ENCODE peak calls at places on chromosomes 11 and 22, in five cellular contexts. A, G, I, H and U are unnamed samples.

GRCh38 chr11:7208391-7208790 is 43.3 kb upstream of the SYT9 start:
- DNase-seq in H (no peak), A (no peak), I (no peak), G (no peak), U (no peak)

GRCh38 chr11:43648888-43649287 is 31.6 kb upstream of the HSD17B12 start:
- DNase-seq in G (no peak), A (no peak), I (no peak), H (no peak), U (no peak)

GRCh38 chr11:34407121-34407813 is 31.5 kb upstream of the CAT start:
- DNase-seq in I (no peak), H (no peak), A (peak), G (no peak), U (no peak)

GRCh38 chr11:94151903-94152677 is 23.4 kb downstream of the PANX1 start:
- DNase-seq in I (peak), H (no peak), G (peak), A (peak), U (no peak)

GRCh38 chr11:118263109-118263508 is 988 bp downstream of the MPZL2 start:
- DNase-seq in I (no peak), H (no peak), A (no peak), G (no peak), U (no peak)

GRCh38 chr11:44243633-44244343 is 66.2 kb downstream of the ALX4 start:
- DNase-seq in A (no peak), G (no peak), I (peak), H (no peak), U (no peak)

GRCh38 chr11:46557684-46558151 is 36.1 kb downstream of the AMBRA1 start:
- DNase-seq in I (no peak), H (no peak), G (no peak), A (peak), U (no peak)

GRCh38 chr11:45563801-45564200 is 101.6 kb downstream of the CHST1 start:
- DNase-seq in G (no peak), I (no peak), A (no peak), H (no peak), U (no peak)

GRCh38 chr22:50705219-50705691 is 32.6 kb downstream of the SHANK3 start:
- DNase-seq in G (peak), A (peak), I (peak), H (peak), U (peak)

GRCh38 chr22:40757071-40757470 is 62.1 kb downstream of the SLC25A17 start:
- DNase-seq in A (peak), H (no peak), I (no peak), G (no peak), U (no peak)

GRCh38 chr22:40519284-40519947 is 117.1 kb downstream of the MRTFA start:
- DNase-seq in I (no peak), A (peak), G (no peak), H (peak), U (no peak)

GRCh38 chr22:45892681-45893461 is 84.1 kb downstream of the WNT7B start:
- DNase-seq in G (no peak), A (no peak), H (no peak), I (no peak), U (no peak)

GRCh38 chr11:116465056-116465455 is 307.7 kb downstream of the BUD13 start:
- DNase-seq in A (no peak), G (no peak), I (no peak), H (no peak), U (no peak)

GRCh38 chr11:3707176-3707575 is 36.0 kb upstream of the CHRNA10 start:
- DNase-seq in H (no peak), I (no peak), G (no peak), A (no peak), U (no peak)

GRCh38 chr11:47271961-47272661 is 2.2 kb downstream of the MADD start:
- DNase-seq in I (no peak), A (no peak), G (no peak), H (peak), U (no peak)

GRCh38 chr11:26028294-26028954 is 303.5 kb upstream of the ANO3 start:
- DNase-seq in H (no peak), A (peak), I (no peak), G (peak), U (peak)

GRCh38 chr11:35376613-35377012 is 42.7 kb downstream of the SLC1A2 start:
- DNase-seq in H (no peak), I (no peak), G (peak), A (no peak), U (no peak)

GRCh38 chr22:32801001-32801435 is 487 bp upstream of the TIMP3 start:
- DNase-seq in G (no peak), H (no peak), I (no peak), A (no peak), U (no peak)

GRCh38 chr11:86068138-86068861 is 584 bp downstream of the PICALM start:
- DNase-seq in A (peak), G (no peak), H (peak), I (no peak), U (no peak)

GRCh38 chr11:114909866-114910265 is 231.5 kb downstream of the NXPE2 start:
- DNase-seq in A (no peak), G (no peak), H (no peak), I (no peak), U (no peak)

GRCh38 chr11:59197990-59198389 is 14.7 kb downstream of the MPEG1 start:
- DNase-seq in G (no peak), H (no peak), A (peak), I (no peak), U (peak)

GRCh38 chr11:45025716-45026492 is 75.2 kb upstream of the TP53I11 start:
- DNase-seq in H (no peak), A (no peak), I (no peak), G (no peak), U (no peak)

GRCh38 chr22:19761500-19762314 is 1.1 kb downstream of the TBX1 start:
- DNase-seq in G (no peak), A (peak), H (no peak), I (no peak), U (no peak)
- H3K4me3 ChIP-seq in G (peak), A (peak), H (no peak), I (no peak), U (peak)

DNA sequence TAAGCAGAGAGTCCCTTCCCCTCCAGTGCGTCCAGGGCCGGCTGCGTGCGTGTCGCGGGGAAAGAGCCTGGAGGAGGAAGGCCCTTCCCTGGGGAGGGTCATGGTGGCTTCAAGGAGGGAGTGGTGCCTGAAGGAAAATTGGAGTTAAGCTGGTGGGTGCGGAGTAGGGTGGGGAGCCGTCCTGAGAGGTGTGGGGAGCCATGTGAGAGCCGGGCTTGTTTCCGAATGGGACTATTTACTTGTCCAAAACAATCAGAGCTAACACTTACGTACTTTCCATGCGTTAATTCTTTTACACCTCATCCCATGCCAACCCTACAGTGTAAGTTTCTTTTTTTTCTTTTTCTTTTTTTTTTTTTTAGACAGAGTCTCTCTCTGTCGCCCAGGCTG is 762 bp downstream of the IGHMBP2 start:
- DNase-seq in I (no peak), A (peak), H (peak), G (no peak), U (no peak)
- H3K4me3 ChIP-seq in I (peak), A (peak), H (peak), G (peak), U (peak)

GRCh38 chr22:29480262-29480511 is 169 bp downstream of the NEFH start:
- DNase-seq in A (no peak), I (no peak), H (no peak), G (no peak), U (no peak)

GRCh38 chr22:29478326-29479276 is 1.4 kb upstream of the NEFH start:
- DNase-seq in H (no peak), G (no peak), I (no peak), A (peak), U (no peak)

GRCh38 chr22:29477919-29478318 is 2.1 kb upstream of the NEFH start:
- DNase-seq in I (no peak), G (no peak), H (no peak), A (no peak), U (no peak)

GRCh38 chr22:29480512-29481264 is 670 bp downstream of the NEFH start:
- DNase-seq in A (peak), H (no peak), I (no peak), G (no peak), U (no peak)

DNA sequence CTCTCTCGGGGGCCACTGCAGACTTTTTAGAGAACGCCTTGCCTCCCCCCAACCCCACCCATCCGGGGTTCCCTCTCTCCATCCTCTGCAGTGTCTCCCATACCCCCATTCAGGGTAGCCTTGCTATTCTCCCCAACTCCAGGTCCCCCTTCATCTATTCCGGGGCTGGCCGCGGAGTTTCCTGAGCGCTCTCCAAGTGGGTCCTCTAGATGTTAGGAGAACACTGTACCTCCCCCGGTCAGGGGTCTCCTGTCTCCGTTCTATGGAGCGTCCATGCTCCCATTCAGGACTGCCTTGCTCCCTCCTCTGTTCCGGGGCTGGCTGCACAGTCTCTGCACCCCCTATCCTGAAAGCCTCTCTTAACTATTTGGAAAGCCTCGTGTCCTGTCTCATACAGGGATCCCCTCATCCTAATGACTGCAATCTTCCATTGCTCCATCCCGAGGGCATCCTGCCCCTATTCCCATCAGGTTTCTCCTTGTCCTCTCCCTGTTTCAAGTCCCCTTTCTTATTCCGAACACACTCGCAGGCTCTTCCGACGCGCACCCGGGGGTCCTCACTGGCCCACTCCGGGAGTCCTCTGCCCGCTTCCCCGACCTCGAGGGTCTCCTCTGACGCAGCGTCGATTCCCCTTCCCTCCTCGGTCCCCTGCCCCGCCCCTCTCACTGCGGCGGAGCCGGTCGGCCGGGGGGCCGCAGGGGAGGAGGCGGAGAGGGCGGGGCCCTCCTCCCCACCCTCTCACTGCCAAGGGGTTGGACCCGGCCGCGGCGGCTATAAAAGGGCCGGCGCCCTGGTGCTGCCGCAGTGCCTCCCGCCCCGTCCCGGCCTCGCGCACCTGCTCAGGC is at the start of gene NEFH:
- DNase-seq in I (no peak), H (no peak), A (no peak), G (no peak), U (no peak)
- H3K4me3 ChIP-seq in I (peak), H (no peak), A (peak), G (peak), U (peak)

GRCh38 chr11:73228268-73229134 is 10.4 kb downstream of the P2RY2 start:
- DNase-seq in I (no peak), H (no peak), G (no peak), A (no peak), U (no peak)

GRCh38 chr11:73230931-73231330 is 12.8 kb downstream of the P2RY2 start:
- DNase-seq in A (no peak), H (no peak), I (no peak), G (no peak), U (no peak)

GRCh38 chr11:73227571-73228211 is 9.6 kb downstream of the P2RY2 start:
- DNase-seq in I (no peak), H (no peak), G (no peak), A (peak), U (no peak)

GRCh38 chr11:73229321-73230275 is 11.5 kb downstream of the P2RY2 start:
- DNase-seq in I (no peak), G (no peak), H (no peak), A (no peak), U (no peak)

DNA sequence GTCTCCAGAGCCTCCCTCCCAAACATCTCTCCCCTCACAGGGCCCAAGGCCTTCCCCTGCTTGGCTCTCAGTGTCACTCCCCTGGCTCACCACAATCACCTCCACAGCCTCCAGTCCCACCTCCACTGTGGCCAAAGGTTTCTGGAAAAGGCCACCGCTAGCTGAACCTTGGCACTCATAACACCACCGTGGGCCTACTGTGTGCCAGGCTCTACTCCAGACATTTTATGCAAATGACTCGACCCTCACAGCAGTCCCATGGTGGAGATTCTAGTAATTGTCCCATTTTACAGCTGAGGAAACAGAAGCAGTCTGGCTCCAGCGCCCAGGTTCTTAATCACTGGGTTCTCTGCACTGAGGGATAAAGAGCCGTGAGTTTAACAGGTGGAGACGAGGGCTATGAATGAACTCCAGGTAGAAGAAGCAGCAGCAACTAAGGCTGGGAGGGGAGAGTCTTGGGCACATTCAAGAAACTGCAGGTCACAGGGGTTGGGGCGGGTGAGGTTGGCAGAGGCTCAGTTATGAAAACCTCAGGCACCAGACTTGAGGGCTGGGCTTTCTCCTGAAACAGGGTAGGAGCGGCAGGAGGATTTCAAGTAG is 12.3 kb downstream of the P2RY2 start:
- DNase-seq in A (no peak), H (no peak), G (no peak), I (no peak), U (no peak)
- H3K4me3 ChIP-seq in A (no peak), H (no peak), G (no peak), I (no peak), U (no peak)

GRCh38 chr11:15011741-15012140 is 39.6 kb upstream of the CALCA start:
- DNase-seq in I (no peak), H (no peak), G (no peak), A (no peak), U (no peak)
- H3K4me3 ChIP-seq in I (no peak), H (no peak), G (no peak), A (no peak), U (no peak)

GRCh38 chr11:65916391-65916790 is 2.5 kb downstream of the C11orf68 start:
- DNase-seq in G (no peak), H (no peak), I (no peak), A (no peak), U (no peak)

GRCh38 chr11:65917434-65918210 is 1.2 kb downstream of the C11orf68 start:
- DNase-seq in H (no peak), G (no peak), I (no peak), A (no peak), U (no peak)

GRCh38 chr11:65915821-65916251 is 3.0 kb downstream of the C11orf68 start:
- DNase-seq in I (peak), G (peak), A (peak), H (no peak), U (peak)

GRCh38 chr11:65918211-65919150 is at the start of gene C11orf68:
- DNase-seq in A (peak), G (no peak), I (no peak), H (peak), U (no peak)

GRCh38 chr11:65917077-65917433 is 1.8 kb downstream of the C11orf68 start:
- DNase-seq in G (no peak), H (no peak), I (no peak), A (no peak), U (no peak)
- H3K4me3 ChIP-seq in G (peak), H (no peak), I (no peak), A (no peak), U (peak)

GRCh38 chr11:62507023-62507422 is 39.6 kb downstream of the AHNAK start:
- DNase-seq in H (no peak), A (no peak), G (no peak), I (no peak), U (no peak)
- H3K4me3 ChIP-seq in H (no peak), A (no peak), G (no peak), I (no peak), U (no peak)

GRCh38 chr11:1793091-1793490 is 29.4 kb upstream of the CTSD start:
- DNase-seq in I (no peak), H (no peak), G (no peak), A (no peak), U (no peak)
- H3K4me3 ChIP-seq in I (no peak), H (peak), G (no peak), A (no peak), U (no peak)

GRCh38 chr22:29623553-29624169 is 20.2 kb downstream of the NF2 start:
- DNase-seq in H (no peak), I (no peak), G (no peak), A (no peak), U (no peak)
- H3K4me3 ChIP-seq in H (no peak), I (no peak), G (no peak), A (no peak), U (no peak)

DNA sequence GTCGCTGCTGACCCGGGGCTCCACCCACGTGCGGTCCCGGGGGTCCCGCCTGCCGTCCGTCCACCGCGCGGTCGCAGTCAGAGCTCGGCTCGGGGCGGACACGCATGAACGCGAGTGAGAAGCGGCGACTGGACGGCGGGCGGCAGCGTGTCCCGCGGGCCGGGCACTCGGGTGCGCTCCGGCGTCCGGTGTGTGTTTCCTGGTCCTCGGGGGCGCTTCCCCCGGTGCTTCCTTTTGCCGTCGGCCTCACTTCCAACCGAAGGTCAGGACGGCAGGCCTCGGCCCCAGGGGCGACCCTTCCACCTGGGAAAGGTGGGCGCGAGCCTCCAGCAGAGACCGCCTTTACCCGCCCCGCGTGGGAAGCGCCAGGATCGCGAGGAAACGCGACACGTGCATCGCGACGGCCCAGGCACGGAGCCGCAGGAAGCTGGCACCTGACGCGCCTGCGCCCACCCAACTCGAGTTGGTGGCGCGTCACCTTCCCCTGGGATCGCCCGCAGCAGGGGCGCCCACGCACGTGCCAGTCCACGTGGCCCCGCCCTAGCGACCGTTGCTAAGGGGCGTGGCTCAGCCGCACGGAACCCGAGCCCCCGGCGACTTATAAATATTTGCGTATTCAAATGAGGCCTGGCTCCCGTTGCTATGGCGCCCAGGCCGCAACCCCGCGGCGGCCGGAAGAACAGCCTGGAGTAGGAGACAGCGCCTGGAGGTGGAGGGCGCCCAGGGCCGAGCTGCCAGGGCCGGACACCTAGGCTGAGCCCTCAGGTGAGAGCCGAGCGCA is at the start of gene LRRC56:
- DNase-seq in G (peak), A (peak), H (peak), I (peak), U (no peak)
- H3K4me3 ChIP-seq in G (peak), A (peak), H (peak), I (peak), U (peak)